ENCODE peak calls at places on chromosomes 7 and 10, in eight cellular contexts. S is foreskin fibroblast; T is bronchial epithelial cell; O is heart right ventricle; G is CD8-positive, alpha-beta T cell; I is dorsolateral prefrontal cortex; E is adrenal gland; A is OCI-LY7. L is an unnamed sample.

GRCh38 chr10:43867113-43867512 is 218.4 kb upstream of the ZNF32 start:
- DNase-seq in T (no peak), G (no peak), O (no peak), E (no peak), A (no peak), I (no peak), S (no peak), L (no peak)

GRCh38 chr10:116160271-116160670 is 112.7 kb downstream of the GFRA1 start:
- DNase-seq in I (no peak), E (no peak), T (no peak), A (no peak), S (no peak), O (no peak), G (no peak), L (no peak)

GRCh38 chr7:105191329-105191728 is 177.3 kb downstream of the KMT2E start:
- DNase-seq in G (no peak), A (no peak), S (no peak), T (no peak), E (no peak), I (no peak), O (no peak), L (no peak)

GRCh38 chr7:134141868-134142264 is 14.7 kb downstream of the LRGUK start:
- DNase-seq in S (no peak), G (no peak), O (no peak), T (no peak), A (no peak), I (no peak), E (no peak), L (no peak)

GRCh38 chr7:114819629-114820362 is 102.1 kb upstream of the MDFIC start:
- DNase-seq in O (no peak), A (no peak), T (peak; percentile 100), E (no peak), S (peak; percentile 98), I (no peak), G (no peak), L (peak; percentile 61)

GRCh38 chr7:140214075-140214684 is 37.4 kb upstream of the KDM7A start:
- DNase-seq in S (no peak), G (no peak), I (no peak), E (peak; percentile 21), T (peak; percentile 91), O (no peak), A (no peak), L (no peak)

GRCh38 chr10:3277566-3277965 is 105.0 kb upstream of the PITRM1 start:
- DNase-seq in E (no peak), O (no peak), S (no peak), G (no peak), T (no peak), I (no peak), A (no peak), L (no peak)

GRCh38 chr7:7732566-7733290 is 14.3 kb upstream of the RPA3 start:
- DNase-seq in E (no peak), O (no peak), T (no peak), I (no peak), A (no peak), S (peak; percentile 50), G (no peak), L (peak; percentile 84)

GRCh38 chr7:12687213-12688171 is at the start of gene ARL4A:
- DNase-seq in A (peak; percentile 91), S (peak; percentile 97), E (peak; percentile 99), G (peak; percentile 87), I (peak; percentile 98), T (peak; percentile 95), O (peak; percentile 100), L (peak; percentile 97)
- TF ChIP-seq CTCF in A (no peak), S (peak; percentile 8), E (no peak), G (no peak), I (peak; percentile 37), T (peak; percentile 79), O (peak; percentile 39), L (peak; percentile 48)

GRCh38 chr10:31033166-31033565 is 1.5 kb upstream of the ZNF438 start:
- DNase-seq in O (no peak), T (no peak), E (no peak), G (no peak), A (no peak), I (no peak), S (peak; percentile 14), L (no peak)
- H3K4me3 ChIP-seq in O (no peak overlapping the region), T (no peak overlapping the region), E (no peak overlapping the region), G (no peak overlapping the region), A (no peak overlapping the region), I (peak overlapping the region; percentile 76), S (no peak overlapping the region), L (no peak overlapping the region)

GRCh38 chr10:17476073-17476472 is 21.7 kb upstream of the ST8SIA6 start:
- DNase-seq in T (no peak), O (no peak), G (no peak), S (no peak), A (no peak), I (no peak), E (no peak), L (no peak)

GRCh38 chr10:17473228-17473950 is 19.0 kb upstream of the ST8SIA6 start:
- DNase-seq in E (no peak), S (no peak), I (no peak), G (no peak), T (no peak), A (no peak), O (no peak), L (no peak)

GRCh38 chr10:17472481-17473227 is 18.3 kb upstream of the ST8SIA6 start:
- DNase-seq in O (no peak), G (no peak), S (no peak), T (no peak), A (no peak), E (no peak), I (no peak), L (no peak)

GRCh38 chr10:17475661-17476060 is 21.3 kb upstream of the ST8SIA6 start:
- DNase-seq in T (no peak), S (no peak), E (no peak), I (no peak), O (no peak), G (no peak), A (no peak), L (no peak)

DNA sequence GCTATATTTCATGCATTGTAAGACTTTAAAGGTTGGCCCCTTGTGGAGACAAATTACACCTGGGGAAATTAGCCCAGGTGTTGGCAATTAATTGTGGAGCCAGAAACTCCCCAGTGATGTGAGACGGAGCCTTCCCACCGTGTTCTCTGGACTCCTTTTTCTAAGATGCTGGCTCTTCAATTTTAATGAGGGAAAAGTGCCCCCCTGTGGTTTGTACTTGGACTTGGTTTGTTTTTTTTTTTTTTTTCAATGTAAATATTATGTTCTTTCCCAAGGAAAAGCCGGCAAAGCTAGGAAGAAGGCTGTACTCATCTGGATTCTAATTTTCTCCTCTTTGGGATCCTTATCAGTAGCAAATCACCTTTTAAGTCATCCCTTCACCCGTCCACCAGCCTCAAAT is 20.2 kb upstream of the ST8SIA6 start:
- DNase-seq in O (no peak), E (no peak), A (no peak), I (no peak), S (no peak), G (no peak), T (peak; percentile 19), L (no peak)
- TF ChIP-seq CTCF in O (no peak), E (no peak), A (peak; percentile 19), I (no peak), S (no peak), G (no peak), T (peak; percentile 1), L (peak; percentile 43)

GRCh38 chr7:103989200-103989784 is at the start of gene RELN:
- DNase-seq in I (no peak), O (no peak), A (no peak), E (no peak), G (no peak), T (no peak), S (no peak), L (no peak)
- H3K4me3 ChIP-seq in I (peak within 1 kb of the TSS; percentile 63), O (peak within 1 kb of the TSS; percentile 39), A (no peak within 1 kb of the TSS), E (no peak within 1 kb of the TSS), G (no peak within 1 kb of the TSS), T (peak within 1 kb of the TSS; percentile 16), S (peak within 1 kb of the TSS; percentile 45), L (peak within 1 kb of the TSS; percentile 69)

DNA sequence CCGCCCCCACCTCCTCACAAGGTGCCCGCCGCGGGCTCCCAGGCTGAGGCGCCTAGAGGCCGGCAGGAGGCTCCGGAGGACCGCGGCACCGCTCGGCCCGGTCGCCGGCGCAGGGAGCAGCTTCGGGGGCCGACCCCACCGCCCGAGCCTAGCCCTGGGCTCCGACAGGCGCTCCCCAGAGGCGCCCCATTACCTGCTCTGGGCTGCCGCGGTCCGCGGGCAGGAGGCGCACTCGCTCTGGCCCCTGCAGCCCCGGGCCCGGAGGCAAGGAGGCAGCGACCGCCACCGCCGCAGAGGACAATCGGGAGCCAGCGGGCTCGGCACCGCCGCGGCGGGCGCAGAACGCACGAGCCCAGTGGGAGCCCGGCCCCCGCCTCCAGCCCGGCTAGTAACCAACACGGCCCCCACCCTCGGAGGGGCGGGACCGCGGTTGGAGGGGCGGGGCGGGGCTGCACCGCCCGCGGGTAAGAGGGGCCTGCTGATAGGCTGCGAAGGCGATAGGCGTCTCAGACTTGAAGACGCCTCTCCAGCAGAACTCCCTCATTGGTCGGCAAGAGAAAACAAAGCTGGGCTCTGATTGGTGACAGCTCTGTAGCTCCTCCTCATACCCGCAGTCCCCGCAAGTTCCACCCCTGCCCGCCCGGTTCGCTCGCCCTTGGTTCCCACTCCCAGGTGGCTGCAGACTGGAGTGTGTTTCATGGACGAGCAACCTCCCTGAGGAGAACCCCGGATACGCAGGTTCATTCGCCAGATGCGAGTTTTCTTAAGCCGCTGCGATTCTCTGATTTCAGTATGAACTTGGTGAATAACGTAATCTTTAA is at the start of gene MPP7:
- DNase-seq in S (peak; percentile 96), E (peak; percentile 96), T (peak; percentile 99), A (peak; percentile 98), O (peak; percentile 96), G (peak; percentile 95), I (peak; percentile 97), L (peak; percentile 99)
- TF ChIP-seq CTCF in S (peak; percentile 16), E (peak; percentile 36), T (peak; percentile 37), A (peak; percentile 55), O (peak; percentile 14), G (peak; percentile 61), I (no peak), L (peak; percentile 9)

L was measured in retinal pigment epithelial cell.